ENCODE peak calls at places on chromosomes 7 and 10, in ten cellular contexts. K, X, A, W, H, I, M, S, Z and C are unnamed samples.

GRCh38 chr10:121831777-121832176 is 96.1 kb downstream of the ATE1 start:
- DNase-seq in M (no peak), X (no peak), H (no peak), Z (no peak), W (no peak), A (no peak), S (no peak), K (no peak), I (no peak), C (no peak)

GRCh38 chr10:60203993-60204618 is 185.6 kb downstream of the ANK3 start:
- DNase-seq in W (no peak), A (no peak), K (no peak), S (no peak), I (no peak), H (no peak), M (peak), Z (no peak), X (no peak), C (no peak)

GRCh38 chr7:100431286-100431735 is 1.7 kb downstream of the MEPCE start:
- DNase-seq in I (no peak), H (no peak), A (no peak), K (no peak), Z (no peak), W (no peak), M (no peak), X (no peak), S (no peak), C (peak)

GRCh38 chr7:151244871-151245346 is 3.6 kb downstream of the SMARCD3 start:
- DNase-seq in S (no peak), Z (no peak), M (no peak), H (no peak), K (no peak), W (no peak), X (no peak), A (no peak), I (no peak), C (no peak)

GRCh38 chr10:49512121-49512809 is 26.7 kb downstream of the ERCC6 start:
- DNase-seq in Z (peak), K (peak), X (no peak), M (peak), A (no peak), H (no peak), W (no peak), I (no peak), S (no peak), C (no peak)

GRCh38 chr10:131450220-131450765 is 138.8 kb upstream of the TCERG1L start:
- DNase-seq in X (no peak), K (no peak), M (no peak), S (no peak), H (no peak), Z (no peak), I (no peak), W (no peak), A (no peak), C (peak)

GRCh38 chr7:75985518-75986146 is 8.8 kb downstream of the TMEM120A start:
- DNase-seq in A (no peak), W (no peak), X (no peak), I (peak), K (no peak), M (no peak), H (no peak), S (no peak), Z (no peak), C (peak)

GRCh38 chr7:66751945-66752344 is 11.4 kb downstream of the RABGEF1 start:
- DNase-seq in A (no peak), Z (no peak), K (no peak), X (no peak), H (no peak), I (no peak), W (no peak), S (no peak), M (no peak), C (no peak)

GRCh38 chr10:4383683-4384082 is 442.3 kb upstream of the AKR1E2 start:
- DNase-seq in A (no peak), H (no peak), Z (no peak), W (no peak), S (no peak), K (no peak), M (peak), X (no peak), I (no peak), C (no peak)

GRCh38 chr10:77513783-77514331 is 123.8 kb downstream of the KCNMA1 start:
- DNase-seq in K (no peak), M (peak), W (no peak), Z (no peak), S (no peak), H (no peak), I (peak), A (no peak), X (peak), C (no peak)

GRCh38 chr7:1227814-1228534 is 4.7 kb upstream of the UNCX start:
- DNase-seq in Z (no peak), K (no peak), H (no peak), I (no peak), A (no peak), S (no peak), W (no peak), M (no peak), X (no peak), C (no peak)

GRCh38 chr10:127907411-127908105 is 655 bp downstream of the PTPRE start:
- DNase-seq in S (no peak), A (no peak), W (no peak), X (no peak), I (peak), K (no peak), H (no peak), M (no peak), Z (no peak), C (no peak)

GRCh38 chr7:90910136-90910535 is 314.0 kb downstream of the CDK14 start:
- DNase-seq in H (no peak), Z (no peak), W (no peak), A (no peak), K (no peak), M (peak), X (no peak), S (no peak), I (no peak), C (no peak)

GRCh38 chr7:15709978-15710377 is 23.5 kb upstream of the MEOX2 start:
- DNase-seq in K (no peak), X (no peak), W (no peak), I (no peak), S (no peak), A (no peak), M (peak), H (no peak), Z (no peak), C (no peak)

GRCh38 chr10:102919992-102920736 is 2.1 kb downstream of the CNNM2 start:
- DNase-seq in A (no peak), H (no peak), S (no peak), W (no peak), K (no peak), Z (no peak), M (no peak), X (no peak), I (no peak), C (no peak)

GRCh38 chr7:151810434-151811232 is 66.3 kb downstream of the PRKAG2 start:
- DNase-seq in A (no peak), X (no peak), S (no peak), K (no peak), I (no peak), M (no peak), W (no peak), Z (no peak), H (no peak), C (no peak)

GRCh38 chr7:93890464-93891068 is at the start of gene TFPI2:
- DNase-seq in X (no peak), W (no peak), K (no peak), I (peak), S (no peak), Z (peak), M (peak), A (no peak), H (peak), C (no peak)

GRCh38 chr10:19904202-19904661 is 88.0 kb downstream of the PLXDC2 start:
- DNase-seq in I (no peak), S (no peak), K (no peak), Z (no peak), H (peak), W (no peak), M (no peak), X (no peak), A (no peak), C (no peak)

GRCh38 chr10:104387130-104387888 is 33.7 kb downstream of the CFAP58 start:
- DNase-seq in K (no peak), X (no peak), H (no peak), A (no peak), I (no peak), M (peak), S (no peak), Z (no peak), W (no peak), C (no peak)

GRCh38 chr7:80307251-80307856 is 172.7 kb downstream of the GNAI1 start:
- DNase-seq in M (peak), A (no peak), Z (no peak), X (peak), W (no peak), H (peak), I (no peak), S (no peak), K (no peak), C (no peak)

GRCh38 chr10:102114861-102115618 is 5.1 kb downstream of the LDB1 start:
- DNase-seq in X (no peak), Z (peak), A (no peak), H (no peak), K (peak), W (peak), M (peak), S (peak), I (peak), C (peak)

GRCh38 chr7:20482071-20482470 is 133.4 kb upstream of the ABCB5 start:
- DNase-seq in Z (no peak), M (no peak), H (no peak), S (no peak), I (no peak), X (no peak), W (no peak), A (no peak), K (no peak), C (no peak)

GRCh38 chr10:77049146-77049545 is 588.5 kb downstream of the KCNMA1 start:
- DNase-seq in S (no peak), K (no peak), X (no peak), I (no peak), W (no peak), M (no peak), H (no peak), Z (no peak), A (no peak), C (no peak)

GRCh38 chr10:5125315-5126044 is 31.3 kb downstream of the AKR1C3 start:
- DNase-seq in X (no peak), I (no peak), A (no peak), W (no peak), M (peak), H (no peak), K (no peak), S (no peak), Z (no peak), C (no peak)

GRCh38 chr10:78335691-78336401 is 302.2 kb downstream of the RPS24 start:
- DNase-seq in X (peak), Z (no peak), A (no peak), W (no peak), H (no peak), S (no peak), M (no peak), I (peak), K (no peak), C (peak)

GRCh38 chr10:71213761-71214440 is 1.5 kb downstream of the UNC5B start:
- DNase-seq in I (no peak), H (no peak), S (no peak), X (peak), W (no peak), Z (no peak), K (no peak), M (peak), A (no peak), C (peak)